ENCODE peak calls at places on chromosome 12, in six cellular contexts. T is A549, R is K562, I is GM12878, J is endothelial cell of umbilical vein, O is HepG2. K is an unnamed sample.

GRCh38 chr12:110245278-110245868 is 35.7 kb upstream of the ATP2A2 start:
- DNase-seq in O (peak), I (no peak), R (no peak), J (peak), T (no peak), K (peak)

GRCh38 chr12:1531160-1531653 is 63.2 kb downstream of the FBXL14 start:
- DNase-seq in J (no peak), I (no peak), R (peak), O (no peak), T (no peak), K (no peak)

GRCh38 chr12:93319523-93320045 is 58.1 kb upstream of the NUDT4 start:
- DNase-seq in R (no peak), J (no peak), O (no peak), I (no peak), T (no peak), K (peak)

GRCh38 chr12:121711925-121712461 is 559 bp upstream of the TMEM120B start:
- DNase-seq in J (no peak), I (no peak), T (peak), R (peak), O (peak), K (peak)

GRCh38 chr12:126998747-126999285 is 1268.2 kb upstream of the TMEM132C start:
- DNase-seq in T (no peak), R (peak), J (no peak), I (no peak), O (no peak), K (no peak)

GRCh38 chr12:9795945-9796344 is 31.3 kb upstream of the KLRF1 start:
- DNase-seq in J (no peak), T (no peak), I (no peak), R (no peak), O (no peak), K (no peak)

GRCh38 chr12:43805149-43805856 is 814 bp downstream of the TWF1 start:
- DNase-seq in T (peak), O (peak), J (no peak), I (no peak), R (peak), K (peak)

GRCh38 chr12:89245090-89245489 is 107.2 kb downstream of the DUSP6 start:
- DNase-seq in T (no peak), J (no peak), R (no peak), I (no peak), O (no peak), K (peak)

GRCh38 chr12:66210840-66211239 is 21.8 kb downstream of the IRAK3 start:
- DNase-seq in J (no peak), I (no peak), T (no peak), O (no peak), R (no peak), K (peak)

GRCh38 chr12:52993558-52993869 is 12.7 kb upstream of the EIF4B start:
- DNase-seq in R (peak), O (no peak), J (no peak), I (no peak), T (no peak), K (no peak)

GRCh38 chr12:78683031-78683430 is 181.5 kb upstream of the SYT1 start:
- DNase-seq in T (no peak), O (no peak), J (peak), R (no peak), I (no peak), K (no peak)

GRCh38 chr12:120007272-120007671 is 18.2 kb downstream of the BICDL1 start:
- DNase-seq in R (no peak), J (no peak), O (no peak), I (no peak), T (no peak), K (peak)

GRCh38 chr12:117821480-117822175 is 147.2 kb downstream of the KSR2 start:
- DNase-seq in R (no peak), O (no peak), I (no peak), T (no peak), J (no peak), K (no peak)

GRCh38 chr12:42343721-42344120 is 17.8 kb downstream of the PPHLN1 start:
- DNase-seq in O (no peak), R (no peak), T (no peak), I (no peak), J (no peak), K (no peak)

GRCh38 chr12:77087427-77087826 is 22.1 kb upstream of the E2F7 start:
- DNase-seq in I (no peak), J (peak), R (no peak), O (no peak), T (no peak), K (no peak)

GRCh38 chr12:76075448-76075847 is 9.0 kb downstream of the NAP1L1 start:
- DNase-seq in I (no peak), O (no peak), J (no peak), T (no peak), R (no peak), K (no peak)

GRCh38 chr12:79566452-79566851 is 124.3 kb downstream of the PAWR start:
- DNase-seq in I (no peak), T (no peak), R (no peak), J (peak), O (peak), K (no peak)

GRCh38 chr12:27474344-27474743 is 27.8 kb downstream of the SMCO2 start:
- DNase-seq in T (no peak), J (no peak), R (no peak), O (no peak), I (no peak), K (no peak)

GRCh38 chr12:48557919-48558318 is 11.9 kb downstream of the LALBA start:
- DNase-seq in O (no peak), I (no peak), R (no peak), J (no peak), T (no peak), K (no peak)
- TF ChIP-seq CTCF in O (no peak), I (no peak), R (no peak), J (no peak), T (no peak), K (no peak)

DNA sequence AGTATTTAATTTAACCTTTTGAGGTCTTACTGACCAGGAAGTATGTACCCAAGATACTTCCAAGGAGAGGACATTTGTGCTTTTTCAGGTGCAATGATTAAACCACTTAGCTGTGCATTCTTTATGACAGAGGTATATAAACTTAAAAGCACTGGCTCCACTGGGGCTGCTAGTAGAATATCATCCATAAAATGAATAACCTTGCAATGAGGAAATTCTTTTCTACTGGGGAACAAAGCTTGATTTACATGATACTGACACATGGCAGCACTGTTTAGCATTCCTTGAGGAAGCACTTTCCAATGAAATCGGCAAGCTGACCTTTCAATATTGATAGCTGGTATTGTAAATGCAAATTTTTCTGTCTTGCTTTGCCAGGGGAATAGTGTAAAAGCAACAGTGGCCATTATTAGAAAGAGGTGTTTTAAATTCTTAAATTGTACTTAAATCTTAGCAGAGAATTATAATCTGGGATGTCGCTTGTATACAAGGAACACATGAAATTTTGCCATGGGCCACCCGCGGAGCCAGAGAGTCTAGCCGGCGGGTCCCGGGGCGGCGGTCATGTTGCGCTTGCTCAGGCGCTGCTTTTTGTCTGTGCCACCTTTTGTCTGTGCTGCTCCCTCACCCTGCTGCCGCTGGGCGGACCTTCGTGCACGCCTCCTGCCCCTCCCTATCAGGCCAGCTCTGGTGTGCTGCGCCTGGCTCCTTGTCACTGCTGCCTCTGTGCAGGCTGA is 20.9 kb upstream of the BLTP3B start:
- DNase-seq in T (peak), I (no peak), R (peak), O (no peak), J (peak), K (peak)
- TF ChIP-seq POLR2A in T (peak), I (peak), R (no peak), O (no peak), J (no peak), K (no peak)

GRCh38 chr12:31007153-31007495 is 66.5 kb upstream of the DDX11 start:
- DNase-seq in I (no peak), R (no peak), J (no peak), O (no peak), T (no peak), K (no peak)
- TF ChIP-seq MYC in I (no peak), R (no peak), J (no peak), O (no peak), T (no peak), K (no peak)

DNA sequence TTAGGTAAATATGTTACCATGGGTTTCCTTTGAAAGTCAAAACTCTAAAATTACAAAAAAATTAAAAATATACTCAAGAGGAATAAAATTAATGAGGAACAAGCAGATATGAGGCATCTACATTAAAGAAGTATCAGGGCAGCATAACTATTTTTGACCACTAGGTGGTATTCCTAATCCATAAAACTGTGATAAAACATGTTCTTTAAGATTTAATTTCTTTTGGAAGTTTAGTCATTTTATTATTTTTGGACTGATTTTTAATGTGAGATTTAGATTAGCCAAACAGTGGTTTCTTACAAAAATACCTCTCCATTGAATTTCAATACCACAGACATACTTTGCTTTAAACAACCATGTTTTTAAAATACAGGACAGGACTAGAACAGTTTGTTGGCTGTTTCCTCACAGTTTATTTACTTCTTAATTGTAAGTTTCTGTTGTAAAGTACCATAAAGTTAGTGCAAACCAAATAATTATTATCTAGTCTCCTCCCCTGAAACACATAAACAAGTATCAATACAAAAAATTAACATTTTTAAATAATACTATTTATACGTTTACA is 49.8 kb downstream of the NTS start:
- DNase-seq in J (peak), R (no peak), O (no peak), T (no peak), I (no peak), K (peak)
- TF ChIP-seq CTCF in J (peak), R (peak), O (peak), T (peak), I (peak), K (peak)

DNA sequence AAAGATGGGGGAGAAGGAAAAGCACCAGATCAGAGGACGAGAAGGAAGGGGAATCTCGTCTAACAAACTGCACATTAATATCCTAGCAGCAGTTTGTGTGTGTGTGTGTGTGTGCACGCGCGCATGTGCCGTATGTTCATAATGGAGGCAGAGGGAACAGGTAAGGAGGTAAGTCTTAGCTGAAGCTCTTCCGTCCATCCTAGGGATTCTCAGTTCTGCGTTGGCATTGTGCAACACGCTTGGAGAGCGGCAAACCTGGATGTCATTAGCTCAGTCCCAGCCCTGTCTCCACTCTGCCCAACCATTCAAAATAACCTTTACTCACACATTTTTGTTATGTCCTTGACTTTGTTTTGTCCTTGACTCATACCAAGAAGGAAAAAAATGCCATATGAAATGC is 1.6 kb upstream of the C1R start:
- DNase-seq in J (no peak), O (no peak), I (no peak), R (no peak), T (no peak), K (no peak)
- TF ChIP-seq POLR2A in J (no peak), O (peak), I (no peak), R (no peak), T (no peak), K (no peak)

DNA sequence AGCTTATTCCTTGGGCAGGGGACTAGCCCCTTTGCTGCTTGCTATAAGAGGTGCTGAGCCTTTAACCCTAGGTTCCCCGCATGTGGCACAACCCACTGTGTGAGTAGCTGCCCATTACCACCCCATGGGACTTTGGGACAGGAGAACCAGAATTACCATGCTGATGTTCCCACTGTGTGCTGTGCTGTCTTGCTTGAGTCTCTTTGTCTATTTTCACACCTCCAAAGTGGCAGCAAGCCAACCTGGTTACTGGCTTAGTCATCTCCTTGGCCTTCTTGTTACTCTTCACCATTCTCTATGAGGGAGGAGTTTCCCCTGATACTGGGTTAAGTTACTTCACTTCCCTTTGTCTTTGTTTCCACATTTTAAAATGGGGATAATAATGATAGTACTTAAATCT is 73.4 kb upstream of the ETV6 start:
- DNase-seq in R (no peak), T (no peak), O (no peak), J (peak), I (peak), K (peak)
- TF ChIP-seq MYC in R (no peak), T (no peak), O (no peak), J (no peak), I (no peak), K (no peak)